ENCODE peak calls at places on chromosome X, in six cellular contexts. K is SJSA1; W is fibroblast of lung; V is kidney; T is left lung; N is CD8-positive, alpha-beta memory T cell. U is an unnamed sample.

GRCh38 chrX:56766554-56767412 is 37.7 kb downstream of the NBDY start:
- DNase-seq in N (no peak), V (no peak), K (no peak), W (peak; percentile 62), T (no peak), U (no peak)

GRCh38 chrX:151974336-151975227 is at the start of gene GABRE:
- DNase-seq in T (peak; percentile 68), W (peak; percentile 58), N (no peak), V (peak; percentile 83), K (peak; percentile 45), U (no peak)

GRCh38 chrX:114165537-114165936 is 418.3 kb upstream of the HTR2C start:
- DNase-seq in N (no peak), W (no peak), T (no peak), V (no peak), K (no peak), U (no peak)

GRCh38 chrX:11446331-11446730 is 153.1 kb downstream of the AMELX start:
- DNase-seq in N (no peak), K (no peak), T (no peak), V (no peak), W (peak; percentile 83), U (no peak)

GRCh38 chrX:8913665-8914409 is 112.7 kb upstream of the FAM9A start:
- DNase-seq in V (no peak), N (no peak), W (peak; percentile 65), T (no peak), K (no peak), U (no peak)

GRCh38 chrX:14697453-14697852 is 168.1 kb downstream of the GLRA2 start:
- DNase-seq in K (no peak), N (no peak), W (no peak), V (no peak), T (no peak), U (no peak)

GRCh38 chrX:131818297-131818936 is 204.7 kb upstream of the STK26 start:
- DNase-seq in N (no peak), T (no peak), V (no peak), K (no peak), W (no peak), U (no peak)

GRCh38 chrX:13043138-13043537 is 1.3 kb downstream of the FAM9C start:
- DNase-seq in N (no peak), W (no peak), K (no peak), T (no peak), V (no peak), U (no peak)

GRCh38 chrX:119870626-119871131 is 854 bp downstream of the RNF113A start:
- DNase-seq in T (no peak), W (peak; percentile 19), N (peak; percentile 15), V (no peak), K (peak; percentile 32), U (no peak)

GRCh38 chrX:150227321-150227860 is 135.7 kb upstream of the MAMLD1 start:
- DNase-seq in W (no peak), K (no peak), V (no peak), N (no peak), T (no peak), U (no peak)

GRCh38 chrX:101958139-101958538 is 26.3 kb upstream of the ZMAT1 start:
- DNase-seq in W (no peak), T (no peak), V (no peak), K (no peak), N (no peak), U (no peak)

GRCh38 chrX:135436456-135436855 is 14.7 kb downstream of the SMIM10L2A start:
- DNase-seq in W (no peak), N (no peak), T (peak; percentile 28), V (peak; percentile 59), K (no peak), U (no peak)

GRCh38 chrX:118383120-118383519 is 37.2 kb downstream of the WDR44 start:
- DNase-seq in N (no peak), V (no peak), T (no peak), W (peak; percentile 58), K (no peak), U (no peak)

GRCh38 chrX:149909324-149910177 is 19.8 kb upstream of the HSFX4 start:
- DNase-seq in K (no peak), V (no peak), N (no peak), T (no peak), W (no peak), U (peak; percentile 9)

GRCh38 chrX:133249659-133250058 is 31.5 kb upstream of the TFDP3 start:
- DNase-seq in V (no peak), W (peak; percentile 14), T (no peak), N (no peak), K (no peak), U (no peak)

GRCh38 chrX:104679175-104679574 is 113.2 kb downstream of the IL1RAPL2 start:
- DNase-seq in K (no peak), W (no peak), V (peak; percentile 20), N (no peak), T (no peak), U (no peak)

GRCh38 chrX:41265615-41266014 is 68.3 kb upstream of the DDX3X start:
- DNase-seq in V (no peak), T (no peak), W (peak; percentile 73), K (no peak), N (peak; percentile 15), U (no peak)

GRCh38 chrX:123859409-123859827 is 435 bp upstream of the XIAP start:
- DNase-seq in V (no peak), W (no peak), T (no peak), N (peak; percentile 43), K (no peak), U (no peak)

GRCh38 chrX:2732076-2732475 is 19.8 kb upstream of the XG start:
- DNase-seq in T (no peak), V (no peak), K (no peak), N (no peak), W (no peak), U (no peak)

GRCh38 chrX:99371976-99372595 is 1038.0 kb downstream of the PCDH19 start:
- DNase-seq in T (peak; percentile 39), W (no peak), V (peak; percentile 58), N (no peak), K (no peak), U (no peak)

GRCh38 chrX:114797494-114797893 is 213.6 kb downstream of the HTR2C start:
- DNase-seq in K (no peak), N (no peak), V (no peak), T (no peak), W (no peak), U (no peak)

GRCh38 chrX:53682885-53683555 is 3.5 kb downstream of the HUWE1 start:
- DNase-seq in W (peak; percentile 57), N (peak; percentile 6), K (peak; percentile 43), V (no peak), T (no peak), U (no peak)

GRCh38 chrX:53683556-53684414 is 2.7 kb downstream of the HUWE1 start:
- DNase-seq in K (peak; percentile 97), T (peak; percentile 91), N (peak; percentile 80), V (peak; percentile 97), W (peak; percentile 95), U (peak; percentile 82)

GRCh38 chrX:53674581-53674980 is 11.9 kb downstream of the HUWE1 start:
- DNase-seq in W (peak; percentile 32), K (no peak), N (no peak), V (no peak), T (no peak), U (no peak)

GRCh38 chrX:53681661-53682060 is 4.9 kb downstream of the HUWE1 start:
- DNase-seq in W (peak; percentile 64), N (no peak), V (no peak), T (no peak), K (no peak), U (no peak)

DNA sequence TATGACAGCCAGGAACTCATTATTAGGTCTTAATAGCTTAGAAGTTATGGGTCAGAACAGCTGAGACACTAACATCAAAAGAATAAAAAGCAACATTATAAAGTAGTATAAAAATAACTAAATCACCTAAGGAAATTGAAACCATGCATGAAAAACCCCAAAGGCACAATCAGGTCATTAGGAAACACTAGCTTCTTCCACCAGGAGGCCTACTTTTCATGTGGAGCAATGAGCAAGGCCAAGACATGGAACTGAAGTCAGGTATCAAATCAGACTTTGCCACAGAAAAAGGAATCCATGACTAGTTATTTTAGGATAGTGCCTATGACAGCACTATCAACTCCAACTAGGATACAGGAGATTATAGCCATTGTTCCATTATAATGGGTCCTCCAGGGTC is 7.9 kb downstream of the HUWE1 start:
- DNase-seq in W (no peak), N (no peak), K (no peak), V (no peak), T (no peak), U (no peak)
- H3K36me3 ChIP-seq in W (no peaks in the 10 kb centered on the region), N (peaks cover 5% of the 10 kb centered on the region), K (peaks cover 56% of the 10 kb centered on the region), V (no peaks in the 10 kb centered on the region), T (no peaks in the 10 kb centered on the region), U (peaks cover 1% of the 10 kb centered on the region)

DNA sequence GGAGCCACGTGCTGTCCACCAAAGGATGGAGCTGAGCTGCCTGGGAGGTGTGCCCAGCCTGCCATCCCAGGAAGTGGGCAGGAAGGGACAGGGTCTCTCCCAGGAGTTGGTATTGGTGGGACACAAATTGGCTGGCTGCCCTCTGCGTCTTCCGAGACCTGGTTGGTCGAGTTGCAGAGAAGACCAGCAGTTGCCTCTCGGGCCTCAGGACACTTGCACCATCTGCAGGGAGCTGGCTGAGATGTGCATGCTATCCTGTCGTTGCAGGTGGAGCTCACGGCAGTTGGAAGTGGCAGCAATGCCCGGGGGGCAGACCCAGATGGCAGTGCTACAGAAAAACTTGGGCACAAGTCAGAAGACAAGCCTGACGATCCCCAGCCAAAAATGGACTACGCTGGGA is 30.2 kb downstream of the BCORL1 start:
- DNase-seq in N (no peak), K (no peak), V (no peak), W (no peak), T (no peak), U (no peak)
- H3K36me3 ChIP-seq in N (no peaks in the 10 kb centered on the region), K (no peaks in the 10 kb centered on the region), V (no peaks in the 10 kb centered on the region), W (no peaks in the 10 kb centered on the region), T (no peaks in the 10 kb centered on the region), U (no peaks in the 10 kb centered on the region)

DNA sequence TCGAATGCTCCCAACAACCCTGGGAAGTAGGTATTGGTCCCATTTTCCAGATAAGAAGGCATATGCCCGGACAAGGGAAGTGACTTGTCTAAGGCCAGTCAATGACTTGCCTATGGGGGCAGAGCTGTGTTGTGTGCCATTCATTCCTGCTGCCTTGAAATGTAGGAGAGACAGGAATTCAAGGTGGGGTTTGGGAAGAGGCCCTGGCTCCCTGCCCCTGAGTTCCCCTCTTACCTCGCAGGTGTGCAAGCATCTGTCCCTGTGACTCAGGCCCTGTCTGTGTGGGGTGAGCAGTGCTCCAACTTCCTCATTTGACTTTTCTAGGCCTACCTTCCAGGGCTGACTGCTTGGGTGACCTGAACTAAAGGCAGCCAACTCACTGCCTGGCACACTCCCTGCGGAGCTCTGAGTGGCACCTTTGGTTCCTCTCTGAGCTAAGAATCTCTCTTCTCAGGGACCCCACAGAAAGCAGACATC is 5.1 kb downstream of the EFNB1 start:
- DNase-seq in V (no peak), T (no peak), N (no peak), W (no peak), K (no peak), U (no peak)
- H3K36me3 ChIP-seq in V (peaks cover 3% of the 10 kb centered on the region), T (no peaks in the 10 kb centered on the region), N (no peaks in the 10 kb centered on the region), W (no peaks in the 10 kb centered on the region), K (no peaks in the 10 kb centered on the region), U (peaks cover 5% of the 10 kb centered on the region)

GRCh38 chrX:108285918-108286317 is 152.3 kb downstream of the COL4A6 start:
- DNase-seq in T (no peak), V (no peak), W (no peak), N (no peak), K (no peak), U (no peak)

DNA sequence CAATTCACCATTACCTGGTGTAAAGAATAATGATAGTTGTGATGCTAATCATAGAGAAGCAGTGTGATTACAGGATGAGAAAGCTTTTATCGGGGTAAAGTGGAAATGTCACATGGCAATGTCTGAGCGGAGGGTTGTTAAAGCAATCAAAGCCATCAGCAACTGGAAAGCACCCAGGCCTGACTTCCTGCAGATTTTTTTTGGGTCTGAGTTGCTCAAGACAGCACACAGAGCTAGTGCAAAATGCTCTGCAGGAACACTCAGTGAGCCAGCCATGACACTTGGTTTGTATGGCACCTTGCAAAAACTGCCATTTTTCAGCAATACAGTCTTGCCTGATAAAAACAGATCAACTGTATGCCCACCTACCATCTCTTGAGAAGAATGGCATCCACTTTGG is 152.9 kb downstream of the COL4A6 start:
- DNase-seq in V (no peak), N (no peak), K (no peak), W (no peak), T (no peak), U (no peak)
- H3K36me3 ChIP-seq in V (no peaks in the 10 kb centered on the region), N (no peaks in the 10 kb centered on the region), K (no peaks in the 10 kb centered on the region), W (no peaks in the 10 kb centered on the region), T (no peaks in the 10 kb centered on the region), U (no peaks in the 10 kb centered on the region)